ENCODE peak calls at places on chromosomes 11 and 22, in seven cellular contexts. One of them, this sample, is unnamed.

GRCh38 chr22:23892626-23893445 is 1.3 kb upstream of the MIF start:
- DNase-seq in Kasumi-1: no peak
- DNase-seq in NCI-H1417 treated with DMSO at 0.1 percent for 48 hours: no peak
- DNase-seq in foreskin keratinocyte: no peak
- DNase-seq in HCT116: no peak
- DNase-seq in WTC11: no peak
- DNase-seq in NCI-H1092 treated with DMSO at 0.1 percent for 48 hours: no peak
- DNase-seq in this sample: no peak

GRCh38 chr11:120625565-120625964 is 114.0 kb downstream of the GRIK4 start:
- DNase-seq in Kasumi-1: no peak
- DNase-seq in NCI-H1417 treated with DMSO at 0.1 percent for 48 hours: no peak
- DNase-seq in foreskin keratinocyte: no peak
- DNase-seq in HCT116: no peak
- DNase-seq in WTC11: no peak
- DNase-seq in NCI-H1092 treated with DMSO at 0.1 percent for 48 hours: no peak
- DNase-seq in this sample: no peak

GRCh38 chr22:40300884-40301672 is 45.2 kb upstream of the ADSL start:
- DNase-seq in Kasumi-1: no peak
- DNase-seq in NCI-H1417 treated with DMSO at 0.1 percent for 48 hours: no peak
- DNase-seq in foreskin keratinocyte: no peak
- DNase-seq in HCT116: no peak
- DNase-seq in WTC11: no peak
- DNase-seq in NCI-H1092 treated with DMSO at 0.1 percent for 48 hours: no peak
- DNase-seq in this sample: no peak

GRCh38 chr11:59141673-59142460 is 789 bp upstream of the FAM111A start:
- DNase-seq in Kasumi-1: no peak
- DNase-seq in NCI-H1417 treated with DMSO at 0.1 percent for 48 hours: peak; percentile 23
- DNase-seq in foreskin keratinocyte: no peak
- DNase-seq in HCT116: no peak
- DNase-seq in WTC11: no peak
- DNase-seq in NCI-H1092 treated with DMSO at 0.1 percent for 48 hours: no peak
- DNase-seq in this sample: no peak

GRCh38 chr22:24402460-24403192 is 24.8 kb upstream of the ADORA2A start:
- DNase-seq in Kasumi-1: peak; percentile 78
- DNase-seq in NCI-H1417 treated with DMSO at 0.1 percent for 48 hours: no peak
- DNase-seq in foreskin keratinocyte: peak; percentile 61
- DNase-seq in HCT116: peak; percentile 82
- DNase-seq in WTC11: no peak
- DNase-seq in NCI-H1092 treated with DMSO at 0.1 percent for 48 hours: peak; percentile 26
- DNase-seq in this sample: peak; percentile 91

GRCh38 chr11:119979716-119980115 is 158.2 kb downstream of the TRIM29 start:
- DNase-seq in Kasumi-1: no peak
- DNase-seq in NCI-H1417 treated with DMSO at 0.1 percent for 48 hours: no peak
- DNase-seq in foreskin keratinocyte: no peak
- DNase-seq in HCT116: no peak
- DNase-seq in WTC11: no peak
- DNase-seq in NCI-H1092 treated with DMSO at 0.1 percent for 48 hours: no peak
- DNase-seq in this sample: no peak

GRCh38 chr11:115590254-115590653 is 86.0 kb upstream of the CADM1 start:
- DNase-seq in Kasumi-1: no peak
- DNase-seq in NCI-H1417 treated with DMSO at 0.1 percent for 48 hours: peak; percentile 90
- DNase-seq in foreskin keratinocyte: no peak
- DNase-seq in HCT116: no peak
- DNase-seq in WTC11: no peak
- DNase-seq in NCI-H1092 treated with DMSO at 0.1 percent for 48 hours: peak; percentile 42
- DNase-seq in this sample: no peak

GRCh38 chr11:111329306-111330204 is 31.2 kb downstream of the POU2AF3 start:
- DNase-seq in Kasumi-1: no peak
- DNase-seq in NCI-H1417 treated with DMSO at 0.1 percent for 48 hours: no peak
- DNase-seq in foreskin keratinocyte: no peak
- DNase-seq in HCT116: no peak
- DNase-seq in WTC11: no peak
- DNase-seq in NCI-H1092 treated with DMSO at 0.1 percent for 48 hours: no peak
- DNase-seq in this sample: no peak

GRCh38 chr11:255176-255575 is 18.4 kb downstream of the PSMD13 start:
- DNase-seq in Kasumi-1: no peak
- DNase-seq in NCI-H1417 treated with DMSO at 0.1 percent for 48 hours: no peak
- DNase-seq in foreskin keratinocyte: no peak
- DNase-seq in HCT116: no peak
- DNase-seq in WTC11: no peak
- DNase-seq in NCI-H1092 treated with DMSO at 0.1 percent for 48 hours: no peak
- DNase-seq in this sample: peak; percentile 74

GRCh38 chr11:116648229-116649174 is 124.3 kb downstream of the BUD13 start:
- DNase-seq in Kasumi-1: no peak
- DNase-seq in NCI-H1417 treated with DMSO at 0.1 percent for 48 hours: no peak
- DNase-seq in foreskin keratinocyte: no peak
- DNase-seq in HCT116: no peak
- DNase-seq in WTC11: no peak
- DNase-seq in NCI-H1092 treated with DMSO at 0.1 percent for 48 hours: no peak
- DNase-seq in this sample: no peak